ENCODE peak calls at places on chromosome 18, in five cellular contexts. S is fibroblast of villous mesenchyme, L is spleen, E is esophagus squamous epithelium, X is AG04449. Y is an unnamed sample.

GRCh38 chr18:79380816-79381806 is 14.6 kb upstream of the NFATC1 start:
- DNase-seq in L (peak), X (no peak), S (peak), E (no peak), Y (peak)

GRCh38 chr18:14074187-14074586 is 58.0 kb downstream of the ZNF519 start:
- DNase-seq in L (no peak), X (no peak), E (no peak), S (no peak), Y (no peak)

GRCh38 chr18:78547817-78548216 is 431.8 kb upstream of the SALL3 start:
- DNase-seq in X (no peak), S (no peak), E (no peak), L (no peak), Y (no peak)

GRCh38 chr18:57859314-57859713 is 56.2 kb upstream of the ATP8B1 start:
- DNase-seq in L (no peak), S (peak), E (no peak), X (no peak), Y (no peak)

GRCh38 chr18:2430191-2430590 is 141.1 kb downstream of the METTL4 start:
- DNase-seq in L (no peak), E (no peak), S (no peak), X (no peak), Y (no peak)

GRCh38 chr18:77103991-77104521 is 28.5 kb downstream of the MBP start:
- DNase-seq in E (no peak), L (no peak), S (peak), X (no peak), Y (no peak)

GRCh38 chr18:29154758-29155725 is 978.1 kb upstream of the CDH2 start:
- DNase-seq in S (peak), X (peak), E (no peak), L (no peak), Y (peak)

GRCh38 chr18:53458266-53458665 is 766.2 kb downstream of the MBD2 start:
- DNase-seq in E (no peak), S (no peak), L (no peak), X (no peak), Y (no peak)

GRCh38 chr18:29488617-29489016 is 1311.7 kb upstream of the CDH2 start:
- DNase-seq in X (no peak), E (no peak), L (no peak), S (no peak), Y (no peak)

GRCh38 chr18:9838144-9838877 is 47.5 kb upstream of the TXNDC2 start:
- DNase-seq in E (no peak), S (no peak), L (no peak), X (no peak), Y (no peak)

GRCh38 chr18:60663060-60663989 is 290.8 kb upstream of the MC4R start:
- DNase-seq in X (no peak), E (no peak), L (peak), S (no peak), Y (no peak)

GRCh38 chr18:32779010-32779409 is 6.2 kb upstream of the KLHL14 start:
- DNase-seq in E (no peak), X (no peak), L (no peak), S (no peak), Y (no peak)

GRCh38 chr18:14935210-14935609 is 187.2 kb downstream of the ANKRD30B start:
- DNase-seq in S (no peak), L (no peak), X (no peak), E (no peak), Y (no peak)

GRCh38 chr18:63887424-63887823 is at the start of gene SERPINB2:
- DNase-seq in E (no peak), L (no peak), X (no peak), S (no peak), Y (peak)

GRCh38 chr18:34511435-34511834 is 198.7 kb upstream of the DTNA start:
- DNase-seq in L (no peak), X (no peak), E (no peak), S (no peak), Y (no peak)

GRCh38 chr18:56431551-56431950 is 206.8 kb downstream of the TXNL1 start:
- DNase-seq in S (no peak), X (no peak), L (no peak), E (no peak), Y (no peak)

GRCh38 chr18:76565238-76566173 is 70.5 kb upstream of the ZNF516 start:
- DNase-seq in X (peak), E (no peak), S (peak), L (peak), Y (peak)

GRCh38 chr18:7459851-7460774 is 107.0 kb upstream of the PTPRM start:
- DNase-seq in S (no peak), L (no peak), X (no peak), E (no peak), Y (peak)
- H3K4me3 ChIP-seq in S (peak), L (no peak), X (no peak), E (no peak), Y (peak)

DNA sequence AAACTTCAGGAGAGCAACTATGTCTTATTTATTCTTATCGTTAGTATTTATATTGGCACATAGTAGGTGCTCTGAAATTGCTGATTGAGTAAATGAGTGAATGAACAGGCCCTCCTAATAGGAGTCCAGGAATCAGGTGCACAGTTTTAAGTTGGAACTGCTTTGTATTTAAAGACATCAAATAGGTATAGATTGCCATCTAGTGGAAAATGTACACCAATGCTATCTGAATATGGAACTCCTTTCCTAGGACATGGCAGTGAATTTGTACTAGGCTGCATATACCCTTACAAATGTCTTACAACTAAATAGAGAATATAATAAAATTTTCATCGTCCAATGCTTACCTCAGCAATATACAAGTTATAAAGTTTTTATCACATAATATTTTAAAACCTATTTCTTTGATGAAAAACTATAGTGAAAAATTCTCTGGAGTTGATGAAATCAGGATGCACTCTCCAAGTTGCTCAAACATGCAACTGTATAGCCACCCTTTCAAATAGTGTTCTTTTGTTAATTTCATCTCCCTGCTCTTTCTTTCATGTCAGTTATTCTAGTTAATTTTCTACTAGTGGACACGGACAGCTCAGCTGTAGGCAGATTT is 318.9 kb upstream of the SYT4 start:
- DNase-seq in S (peak), L (no peak), E (no peak), X (no peak), Y (no peak)
- TF ChIP-seq CTCF in S (peak), L (peak), E (peak), X (peak), Y (peak)

GRCh38 chr18:10858477-10858876 is 290.9 kb downstream of the PIEZO2 start:
- DNase-seq in S (no peak), X (no peak), L (no peak), E (no peak), Y (no peak)
- H3K4me3 ChIP-seq in S (no peak), X (no peak), L (no peak), E (no peak), Y (no peak)

GRCh38 chr18:26471027-26471426 is 77.3 kb downstream of the KCTD1 start:
- DNase-seq in X (no peak), L (no peak), S (peak), E (no peak), Y (no peak)

GRCh38 chr18:26470011-26470637 is 78.2 kb downstream of the KCTD1 start:
- DNase-seq in L (no peak), X (no peak), S (no peak), E (no peak), Y (peak)

GRCh38 chr18:26471826-26472225 is 76.5 kb downstream of the KCTD1 start:
- DNase-seq in S (no peak), L (no peak), E (no peak), X (no peak), Y (no peak)

GRCh38 chr18:26466026-26466425 is 82.3 kb downstream of the KCTD1 start:
- DNase-seq in X (no peak), S (no peak), L (no peak), E (no peak), Y (no peak)

GRCh38 chr18:26468931-26469340 is 79.4 kb downstream of the KCTD1 start:
- DNase-seq in X (no peak), S (no peak), E (no peak), L (no peak), Y (no peak)
- TF ChIP-seq CTCF in X (peak), S (peak), E (peak), L (peak), Y (peak)

GRCh38 chr18:49167084-49167483 is 216.3 kb upstream of the SMAD7 start:
- DNase-seq in E (no peak), L (no peak), X (no peak), S (peak), Y (no peak)

GRCh38 chr18:49168281-49168680 is 217.5 kb upstream of the SMAD7 start:
- DNase-seq in X (no peak), L (no peak), E (no peak), S (no peak), Y (no peak)

GRCh38 chr18:49170925-49171509 is 220.3 kb upstream of the SMAD7 start:
- DNase-seq in E (no peak), L (no peak), X (no peak), S (no peak), Y (no peak)

GRCh38 chr18:49170145-49170544 is 219.4 kb upstream of the SMAD7 start:
- DNase-seq in S (no peak), X (no peak), L (no peak), E (no peak), Y (no peak)

DNA sequence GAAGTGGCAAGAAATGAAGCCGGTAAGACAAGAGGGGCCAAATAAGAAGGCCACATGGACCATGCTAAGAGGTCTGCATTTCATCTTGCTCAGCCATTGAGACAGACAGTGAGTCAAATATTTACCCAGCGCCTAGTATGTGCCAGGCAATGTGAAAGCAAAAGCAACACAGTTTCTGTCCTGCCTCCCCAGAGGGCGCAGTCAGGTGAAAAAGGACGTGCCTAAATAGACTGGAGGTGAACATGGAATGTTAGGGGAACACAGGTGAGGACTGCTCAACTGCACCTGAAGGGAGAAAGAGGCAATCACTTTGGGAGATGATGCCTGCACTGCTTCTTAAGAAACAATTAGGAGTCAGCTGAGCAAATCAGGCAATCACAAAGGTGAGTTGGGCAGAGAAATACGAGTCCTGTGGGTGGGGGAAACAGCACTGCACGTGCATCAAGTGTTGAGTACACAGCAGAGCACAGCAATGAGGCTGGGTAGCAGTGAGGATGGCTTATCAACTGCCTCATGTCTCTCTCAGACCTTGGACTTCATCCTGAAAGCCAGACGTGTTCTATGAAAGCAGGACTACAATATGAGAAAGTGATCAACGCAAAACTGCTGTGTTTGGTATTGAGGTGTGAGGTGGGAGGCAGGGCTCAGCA is 218.3 kb upstream of the SMAD7 start:
- DNase-seq in X (no peak), E (no peak), S (no peak), L (no peak), Y (no peak)
- H3K4me3 ChIP-seq in X (no peak), E (no peak), S (no peak), L (peak), Y (no peak)

GRCh38 chr18:71784777-71785176 is 759.4 kb downstream of the CBLN2 start:
- DNase-seq in L (no peak), S (no peak), E (no peak), X (no peak), Y (no peak)
- TF ChIP-seq CTCF in L (no peak), S (no peak), E (no peak), X (no peak), Y (no peak)

GRCh38 chr18:70907673-70908072 is 618.8 kb downstream of the SOCS6 start:
- DNase-seq in E (no peak), S (no peak), L (no peak), X (no peak), Y (no peak)
- H3K4me3 ChIP-seq in E (no peak), S (no peak), L (no peak), X (no peak), Y (no peak)

GRCh38 chr18:12264854-12265253 is 10.7 kb downstream of the CIDEA start:
- DNase-seq in L (no peak), X (no peak), S (no peak), E (no peak), Y (no peak)
- TF ChIP-seq CTCF in L (no peak), X (no peak), S (no peak), E (no peak), Y (no peak)

GRCh38 chr18:48922801-48923730 is 27.7 kb downstream of the SMAD7 start:
- DNase-seq in S (peak), X (peak), E (no peak), L (peak), Y (peak)
- H3K4me3 ChIP-seq in S (peak), X (peak), E (no peak), L (peak), Y (peak)